ENCODE peak calls at places on chromosome 9, in five cellular contexts. I, L, V, X and Z are unnamed samples.
A peak's percentile ranks its signal among the peaks of the same experiment; 100 is the strongest.

GRCh38 chr9:104927216-104927911 is 591 bp downstream of the ABCA1 start:
- DNase-seq in I (peak; percentile 38), L (peak; percentile 55), V (peak; percentile 68), X (peak; percentile 31), Z (peak; percentile 22)

GRCh38 chr9:121684381-121685145 is 33.1 kb downstream of the DAB2IP start:
- DNase-seq in I (peak; percentile 51), L (peak; percentile 30), V (peak; percentile 73), X (no peak), Z (no peak)

GRCh38 chr9:108245331-108245730 is 610.5 kb downstream of the ACTL7B start:
- DNase-seq in I (no peak), L (no peak), V (no peak), X (no peak), Z (no peak)

GRCh38 chr9:93011114-93011513 is 47.4 kb upstream of the SUSD3 start:
- DNase-seq in I (no peak), L (no peak), V (no peak), X (no peak), Z (no peak)

GRCh38 chr9:88462191-88462590 is 72.8 kb upstream of the NXNL2 start:
- DNase-seq in I (no peak), L (no peak), V (no peak), X (no peak), Z (no peak)

GRCh38 chr9:34988218-34989055 is 1.1 kb upstream of the DNAJB5 start:
- DNase-seq in I (peak; percentile 38), L (no peak), V (peak; percentile 54), X (peak; percentile 36), Z (peak; percentile 54)

GRCh38 chr9:134850611-134851010 is 30.0 kb upstream of the FCN2 start:
- DNase-seq in I (no peak), L (no peak), V (no peak), X (no peak), Z (no peak)

GRCh38 chr9:69801994-69802393 is 18.6 kb upstream of the CFAP95 start:
- DNase-seq in I (no peak), L (no peak), V (no peak), X (no peak), Z (no peak)

DNA sequence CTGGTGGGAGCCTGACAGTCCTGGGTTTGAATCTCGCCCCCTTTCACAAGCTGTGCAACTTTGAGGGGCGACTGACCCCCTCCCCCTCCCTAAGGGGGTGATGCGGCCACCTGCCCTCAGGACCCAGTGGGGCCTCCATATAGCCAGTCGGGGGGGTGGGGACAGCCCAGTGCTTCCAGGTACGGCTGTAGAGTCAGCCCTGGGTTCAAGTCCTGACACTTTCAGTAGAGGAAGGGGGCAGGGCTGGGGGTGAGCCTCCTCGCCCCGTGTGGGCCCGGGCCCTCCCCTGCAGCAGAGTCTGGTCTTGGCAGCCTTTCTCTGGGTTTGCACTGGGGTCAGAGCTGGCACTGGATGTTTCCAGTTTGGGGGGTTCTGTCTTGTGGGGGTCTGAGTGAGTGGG is 216.3 kb downstream of the C9orf50 start:
- DNase-seq in I (no peak), L (no peak), V (no peak), X (no peak), Z (no peak)
- H3K4me1 ChIP-seq in I (peaks cover 15% of the 10 kb centered on the region), L (peaks cover 43% of the 10 kb centered on the region), V (peaks cover 36% of the 10 kb centered on the region), X (no peaks in the 10 kb centered on the region), Z (no peaks in the 10 kb centered on the region)

GRCh38 chr9:137626448-137626847 is 7.6 kb downstream of the EHMT1 start:
- DNase-seq in I (no peak), L (no peak), V (no peak), X (no peak), Z (no peak)

GRCh38 chr9:137631608-137632431 is 13.0 kb downstream of the EHMT1 start:
- DNase-seq in I (no peak), L (no peak), V (no peak), X (no peak), Z (no peak)

GRCh38 chr9:137630684-137631083 is 11.9 kb downstream of the EHMT1 start:
- DNase-seq in I (no peak), L (no peak), V (no peak), X (no peak), Z (no peak)

GRCh38 chr9:137632432-137633161 is 13.8 kb downstream of the EHMT1 start:
- DNase-seq in I (no peak), L (no peak), V (no peak), X (no peak), Z (no peak)

GRCh38 chr9:137630126-137630525 is 11.3 kb downstream of the EHMT1 start:
- DNase-seq in I (no peak), L (no peak), V (no peak), X (no peak), Z (no peak)
- H3K4me3 ChIP-seq in I (no peak overlapping the region), L (no peak overlapping the region), V (no peak overlapping the region), X (no peak overlapping the region), Z (peak overlapping the region; percentile 5)

GRCh38 chr9:85600675-85601263 is 141.0 kb downstream of the AGTPBP1 start:
- DNase-seq in I (no peak), L (no peak), V (no peak), X (peak; percentile 2), Z (no peak)
- H3K27ac ChIP-seq in I (no peak overlapping the region), L (no peak overlapping the region), V (no peak overlapping the region), X (no peak overlapping the region), Z (no peak overlapping the region)

GRCh38 chr9:123349033-123349432 is 7.0 kb upstream of the CRB2 start:
- DNase-seq in I (no peak), L (no peak), V (no peak), X (no peak), Z (no peak)
- H3K4me1 ChIP-seq in I (peaks cover 3% of the 10 kb centered on the region), L (no peaks in the 10 kb centered on the region), V (no peaks in the 10 kb centered on the region), X (no peaks in the 10 kb centered on the region), Z (peaks cover 2% of the 10 kb centered on the region)

DNA sequence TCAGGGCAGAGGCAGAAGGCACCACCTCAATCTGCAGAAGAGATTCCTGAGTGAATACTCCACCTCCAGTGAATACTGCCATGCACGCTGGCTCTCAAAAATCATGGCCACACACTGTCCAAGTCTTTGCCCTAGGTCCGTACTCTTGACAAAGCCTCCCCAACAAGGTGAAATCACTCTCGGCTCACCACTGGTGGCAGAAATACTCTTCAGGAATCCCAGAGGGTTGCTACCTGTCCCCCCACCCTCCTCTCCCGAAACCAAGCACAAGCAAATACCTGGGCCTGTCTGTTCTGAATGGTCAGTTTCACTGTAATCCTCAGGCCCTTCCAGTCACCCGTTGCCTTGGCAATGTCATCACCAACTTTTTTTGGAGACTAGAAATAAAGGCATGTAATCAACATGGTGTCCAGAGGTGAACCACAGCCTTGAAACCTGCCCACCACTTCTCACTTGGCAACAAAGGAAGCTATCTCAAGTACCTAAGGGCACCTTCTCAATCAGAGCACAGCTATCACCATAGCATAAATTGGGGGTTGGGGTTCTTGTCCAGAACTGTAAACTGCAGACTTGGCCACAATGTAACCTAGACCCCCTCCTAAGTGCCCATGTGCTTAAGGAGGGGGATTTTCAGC is 1.8 kb downstream of the RPL12 start:
- DNase-seq in I (no peak), L (peak; percentile 31), V (no peak), X (no peak), Z (no peak)
- H3K4me3 ChIP-seq in I (peak overlapping the region; percentile 61), L (peak overlapping the region; percentile 97), V (peak overlapping the region; percentile 79), X (peak overlapping the region; percentile 97), Z (peak overlapping the region; percentile 83)

GRCh38 chr9:133673260-133673658 is 37.1 kb downstream of the DBH start:
- DNase-seq in I (no peak), L (peak; percentile 64), V (peak; percentile 39), X (no peak), Z (no peak)
- H3K27ac ChIP-seq in I (no peak overlapping the region), L (peak overlapping the region; percentile 69), V (no peak overlapping the region), X (peak overlapping the region; percentile 1), Z (no peak overlapping the region)

GRCh38 chr9:95024097-95024671 is 293.3 kb downstream of the FANCC start:
- DNase-seq in I (peak; percentile 71), L (no peak), V (peak; percentile 40), X (no peak), Z (no peak)
- H3K4me1 ChIP-seq in I (peaks cover 95% of the 10 kb centered on the region), L (peaks cover 18% of the 10 kb centered on the region), V (no peaks in the 10 kb centered on the region), X (no peaks in the 10 kb centered on the region), Z (no peaks in the 10 kb centered on the region)

GRCh38 chr9:137316012-137316981 is 14.2 kb upstream of the NRARP start:
- DNase-seq in I (peak; percentile 72), L (peak; percentile 87), V (peak; percentile 81), X (no peak), Z (no peak)
- H3K4me3 ChIP-seq in I (no peak overlapping the region), L (peak overlapping the region; percentile 22), V (peak overlapping the region; percentile 14), X (no peak overlapping the region), Z (no peak overlapping the region)

DNA sequence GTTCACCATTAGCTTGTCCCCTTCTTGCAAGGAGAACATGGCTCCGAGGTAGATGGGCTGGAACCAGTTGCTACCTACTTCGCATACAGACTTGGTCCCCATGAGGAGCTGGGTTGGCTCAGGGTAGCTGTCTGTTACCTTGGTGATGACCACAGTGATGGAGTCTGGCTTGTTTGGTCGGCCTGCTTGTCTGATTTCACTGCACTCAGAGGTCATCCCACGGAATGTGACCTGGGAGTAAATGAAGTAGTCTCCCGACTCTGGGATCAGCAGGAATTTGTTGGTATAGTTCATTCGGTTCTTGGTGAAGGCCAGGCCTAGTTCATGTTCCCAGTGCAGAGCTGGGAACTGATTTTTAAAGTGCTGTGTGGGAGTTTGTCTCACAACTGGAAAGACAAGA is 15.3 kb downstream of the TNFSF15 start:
- DNase-seq in I (no peak), L (no peak), V (no peak), X (no peak), Z (no peak)
- H3K27ac ChIP-seq in I (no peak overlapping the region), L (no peak overlapping the region), V (no peak overlapping the region), X (no peak overlapping the region), Z (no peak overlapping the region)